ENCODE peak calls at places on chromosomes 1 and 21, in six cellular contexts. One of them, this sample, is unnamed.

GRCh38 chr1:113929750-113930498 is 800 bp downstream of the HIPK1 start:
- DNase-seq in A549: no peak
- DNase-seq in sigmoid colon: peak; percentile 76
- DNase-seq in tibial nerve: no peak
- DNase-seq in ovary: peak; percentile 49
- DNase-seq in stomach: peak; percentile 63
- DNase-seq in this sample: peak; percentile 64

GRCh38 chr21:27564684-27565280 is 597.9 kb upstream of the ADAMTS5 start:
- DNase-seq in A549: peak; percentile 16
- DNase-seq in sigmoid colon: no peak
- DNase-seq in tibial nerve: no peak
- DNase-seq in ovary: peak; percentile 37
- DNase-seq in stomach: peak; percentile 40
- DNase-seq in this sample: peak; percentile 31

GRCh38 chr1:105793541-105794146 is 1262.8 kb upstream of the PRMT6 start:
- DNase-seq in A549: peak; percentile 16
- DNase-seq in sigmoid colon: no peak
- DNase-seq in tibial nerve: no peak
- DNase-seq in ovary: peak; percentile 76
- DNase-seq in stomach: peak; percentile 54
- DNase-seq in this sample: peak; percentile 27

GRCh38 chr1:57600424-57600823 is 176.6 kb upstream of the DAB1 start:
- DNase-seq in A549: no peak
- DNase-seq in sigmoid colon: no peak
- DNase-seq in tibial nerve: no peak
- DNase-seq in ovary: no peak
- DNase-seq in stomach: no peak
- DNase-seq in this sample: no peak

GRCh38 chr21:37582613-37583012 is 216.0 kb downstream of the DYRK1A start:
- DNase-seq in A549: peak; percentile 62
- DNase-seq in sigmoid colon: no peak
- DNase-seq in tibial nerve: no peak
- DNase-seq in ovary: peak; percentile 31
- DNase-seq in stomach: no peak
- DNase-seq in this sample: no peak

GRCh38 chr1:241630005-241630404 is 10.2 kb downstream of the CHML start:
- DNase-seq in A549: no peak
- DNase-seq in sigmoid colon: no peak
- DNase-seq in tibial nerve: no peak
- DNase-seq in ovary: no peak
- DNase-seq in stomach: no peak
- DNase-seq in this sample: no peak

GRCh38 chr1:167221126-167221803 is 579 bp downstream of the POU2F1 start:
- DNase-seq in A549: no peak
- DNase-seq in sigmoid colon: no peak
- DNase-seq in tibial nerve: no peak
- DNase-seq in ovary: peak; percentile 54
- DNase-seq in stomach: peak; percentile 27
- DNase-seq in this sample: no peak

GRCh38 chr1:232786845-232787455 is 18.3 kb upstream of the MAP10 start:
- DNase-seq in A549: no peak
- DNase-seq in sigmoid colon: no peak
- DNase-seq in tibial nerve: no peak
- DNase-seq in ovary: no peak
- DNase-seq in stomach: no peak
- DNase-seq in this sample: no peak

GRCh38 chr1:155001688-155002474 is 721 bp upstream of the ZBTB7B start:
- DNase-seq in A549: peak; percentile 100
- DNase-seq in sigmoid colon: peak; percentile 100
- DNase-seq in tibial nerve: peak; percentile 100
- DNase-seq in ovary: peak; percentile 100
- DNase-seq in stomach: peak; percentile 100
- DNase-seq in this sample: peak; percentile 100

GRCh38 chr21:29307718-29308455 is 9.2 kb downstream of the BACH1 start:
- DNase-seq in A549: no peak
- DNase-seq in sigmoid colon: no peak
- DNase-seq in tibial nerve: no peak
- DNase-seq in ovary: no peak
- DNase-seq in stomach: no peak
- DNase-seq in this sample: no peak

GRCh38 chr1:153652795-153653507 is 5.6 kb upstream of the SNAPIN start:
- DNase-seq in A549: no peak
- DNase-seq in sigmoid colon: peak; percentile 64
- DNase-seq in tibial nerve: no peak
- DNase-seq in ovary: no peak
- DNase-seq in stomach: no peak
- DNase-seq in this sample: no peak

GRCh38 chr1:218456449-218456848 is 111.3 kb downstream of the TGFB2 start:
- DNase-seq in A549: no peak
- DNase-seq in sigmoid colon: no peak
- DNase-seq in tibial nerve: no peak
- DNase-seq in ovary: no peak
- DNase-seq in stomach: no peak
- DNase-seq in this sample: no peak

GRCh38 chr1:38476111-38476783 is 383.3 kb downstream of the RRAGC start:
- DNase-seq in A549: no peak
- DNase-seq in sigmoid colon: no peak
- DNase-seq in tibial nerve: no peak
- DNase-seq in ovary: no peak
- DNase-seq in stomach: no peak
- DNase-seq in this sample: no peak

GRCh38 chr1:225545649-225546048 is 107.3 kb downstream of the ENAH start:
- DNase-seq in A549: no peak
- DNase-seq in sigmoid colon: no peak
- DNase-seq in tibial nerve: no peak
- DNase-seq in ovary: no peak
- DNase-seq in stomach: no peak
- DNase-seq in this sample: no peak

GRCh38 chr1:27299385-27300252 is 22.3 kb upstream of the TMEM222 start:
- DNase-seq in A549: peak; percentile 75
- DNase-seq in sigmoid colon: peak; percentile 95
- DNase-seq in tibial nerve: peak; percentile 36
- DNase-seq in ovary: peak; percentile 58
- DNase-seq in stomach: peak; percentile 48
- DNase-seq in this sample: peak; percentile 70

GRCh38 chr1:191690931-191691330 is 467.3 kb upstream of the RGS18 start:
- DNase-seq in A549: no peak
- DNase-seq in sigmoid colon: no peak
- DNase-seq in tibial nerve: no peak
- DNase-seq in ovary: no peak
- DNase-seq in stomach: no peak
- DNase-seq in this sample: no peak

GRCh38 chr1:180911640-180912161 is 996 bp upstream of the KIAA1614 start:
- DNase-seq in A549: no peak
- DNase-seq in sigmoid colon: peak; percentile 69
- DNase-seq in tibial nerve: no peak
- DNase-seq in ovary: peak; percentile 31
- DNase-seq in stomach: no peak
- DNase-seq in this sample: no peak

GRCh38 chr21:31707499-31707898 is 24.4 kb downstream of the SCAF4 start:
- DNase-seq in A549: no peak
- DNase-seq in sigmoid colon: no peak
- DNase-seq in tibial nerve: no peak
- DNase-seq in ovary: no peak
- DNase-seq in stomach: no peak
- DNase-seq in this sample: no peak

GRCh38 chr1:100353073-100353801 is 931 bp downstream of the CDC14A start:
- DNase-seq in A549: no peak
- DNase-seq in sigmoid colon: no peak
- DNase-seq in tibial nerve: no peak
- DNase-seq in ovary: no peak
- DNase-seq in stomach: peak; percentile 35
- DNase-seq in this sample: peak; percentile 55

GRCh38 chr1:60423181-60423780 is 349.7 kb upstream of the C1orf87 start:
- DNase-seq in A549: no peak
- DNase-seq in sigmoid colon: no peak
- DNase-seq in tibial nerve: no peak
- DNase-seq in ovary: no peak
- DNase-seq in stomach: no peak
- DNase-seq in this sample: no peak

GRCh38 chr1:178465011-178465410 is 31.8 kb downstream of the CLEC20A start:
- DNase-seq in A549: no peak
- DNase-seq in sigmoid colon: no peak
- DNase-seq in tibial nerve: no peak
- DNase-seq in ovary: no peak
- DNase-seq in stomach: no peak
- DNase-seq in this sample: no peak

DNA sequence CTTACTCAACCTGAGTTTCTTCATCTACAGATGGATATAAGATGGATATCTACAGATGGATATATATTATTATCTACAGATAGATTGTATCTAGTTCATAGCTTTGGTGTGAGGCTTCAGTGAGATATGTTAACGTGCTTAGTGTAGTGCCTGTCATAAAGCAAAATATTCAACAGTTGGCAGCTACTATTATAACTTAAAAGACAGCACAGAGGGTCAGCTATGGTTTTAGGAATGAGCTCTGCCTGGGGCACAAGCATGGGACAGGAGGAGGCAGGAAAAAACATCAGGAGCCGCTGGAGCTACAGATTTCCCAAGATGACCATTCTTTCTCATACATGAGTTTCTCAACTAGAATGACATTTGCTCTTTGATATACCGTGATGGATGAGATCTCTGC is 1.3 kb upstream of the CYB5R1 start:
- DNase-seq in A549: no peak
- DNase-seq in sigmoid colon: no peak
- DNase-seq in tibial nerve: no peak
- DNase-seq in ovary: no peak
- DNase-seq in stomach: no peak
- DNase-seq in this sample: no peak
- H3K4me3 ChIP-seq in A549: no peak overlapping the region
- H3K4me3 ChIP-seq in sigmoid colon: peak overlapping the region; percentile 97
- H3K4me3 ChIP-seq in tibial nerve: peak overlapping the region; percentile 75
- H3K4me3 ChIP-seq in ovary: no peak overlapping the region
- H3K4me3 ChIP-seq in stomach: peak overlapping the region; percentile 89
- H3K4me3 ChIP-seq in this sample: no peak overlapping the region

DNA sequence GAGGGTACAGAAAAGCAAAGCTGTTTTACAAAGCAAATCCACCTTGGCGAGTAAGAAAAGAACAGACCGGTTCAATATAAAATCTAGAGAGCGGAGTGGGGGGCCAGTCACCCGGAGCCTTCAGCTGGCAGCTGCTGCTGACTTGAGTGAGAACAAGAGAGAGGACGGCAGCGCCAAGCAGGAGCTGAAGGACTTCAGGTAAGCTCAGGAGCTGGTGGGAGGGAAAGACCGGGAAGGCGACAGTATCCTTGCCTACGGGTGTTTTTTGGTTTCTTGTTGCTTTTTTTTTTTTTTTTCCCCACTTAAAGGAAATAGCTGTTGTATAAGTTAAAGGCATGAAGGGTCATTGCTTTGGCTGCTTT is 82.6 kb downstream of the PRDM2 start:
- DNase-seq in A549: no peak
- DNase-seq in sigmoid colon: no peak
- DNase-seq in tibial nerve: no peak
- DNase-seq in ovary: no peak
- DNase-seq in stomach: no peak
- DNase-seq in this sample: no peak
- TF ChIP-seq POLR2A in A549: no peak
- TF ChIP-seq POLR2A in sigmoid colon: no peak
- TF ChIP-seq POLR2A in tibial nerve: no peak
- TF ChIP-seq POLR2A in ovary: no peak
- TF ChIP-seq POLR2A in stomach: no peak
- TF ChIP-seq POLR2A in this sample: no peak

DNA sequence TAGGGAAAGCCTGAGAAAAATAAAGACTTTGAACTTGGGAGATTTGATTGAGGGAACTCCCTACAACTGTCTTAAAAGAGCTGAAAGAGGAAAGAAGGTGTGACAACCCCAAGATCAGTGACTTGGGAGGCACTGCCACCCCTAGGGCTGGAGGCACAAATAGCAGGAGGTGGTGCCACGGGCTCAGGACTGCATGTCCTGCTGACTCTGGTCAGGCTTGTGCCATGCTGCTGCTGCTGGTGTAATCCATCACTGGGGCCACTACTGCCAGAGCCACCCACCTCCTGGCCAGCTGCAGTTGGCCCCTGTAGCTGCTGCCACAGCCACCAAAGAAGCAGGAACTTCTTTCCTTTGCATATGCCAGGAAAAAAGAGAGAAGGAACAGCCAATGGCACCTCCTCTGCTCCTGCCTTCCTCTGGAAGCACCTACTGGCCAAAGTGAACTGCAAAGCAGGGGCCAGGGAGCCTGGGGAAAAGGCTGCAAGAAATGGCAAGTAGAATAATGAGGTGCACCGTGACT is 730.3 kb downstream of the PTPRU start:
- DNase-seq in A549: no peak
- DNase-seq in sigmoid colon: no peak
- DNase-seq in tibial nerve: no peak
- DNase-seq in ovary: no peak
- DNase-seq in stomach: peak; percentile 15
- DNase-seq in this sample: no peak
- TF ChIP-seq EP300 in A549: no peak
- TF ChIP-seq EP300 in sigmoid colon: no peak
- TF ChIP-seq EP300 in tibial nerve: no peak
- TF ChIP-seq EP300 in ovary: no peak
- TF ChIP-seq EP300 in stomach: no peak
- TF ChIP-seq EP300 in this sample: no peak

GRCh38 chr1:14421977-14422609 is 176.4 kb upstream of the KAZN start:
- DNase-seq in A549: no peak
- DNase-seq in sigmoid colon: no peak
- DNase-seq in tibial nerve: no peak
- DNase-seq in ovary: no peak
- DNase-seq in stomach: no peak
- DNase-seq in this sample: no peak

GRCh38 chr1:14426854-14427253 is 171.6 kb upstream of the KAZN start:
- DNase-seq in A549: no peak
- DNase-seq in sigmoid colon: no peak
- DNase-seq in tibial nerve: no peak
- DNase-seq in ovary: no peak
- DNase-seq in stomach: no peak
- DNase-seq in this sample: no peak

GRCh38 chr1:14424325-14425000 is 174.0 kb upstream of the KAZN start:
- DNase-seq in A549: no peak
- DNase-seq in sigmoid colon: no peak
- DNase-seq in tibial nerve: no peak
- DNase-seq in ovary: no peak
- DNase-seq in stomach: no peak
- DNase-seq in this sample: no peak

GRCh38 chr1:14420686-14421085 is 177.8 kb upstream of the KAZN start:
- DNase-seq in A549: no peak
- DNase-seq in sigmoid colon: no peak
- DNase-seq in tibial nerve: no peak
- DNase-seq in ovary: no peak
- DNase-seq in stomach: no peak
- DNase-seq in this sample: no peak

DNA sequence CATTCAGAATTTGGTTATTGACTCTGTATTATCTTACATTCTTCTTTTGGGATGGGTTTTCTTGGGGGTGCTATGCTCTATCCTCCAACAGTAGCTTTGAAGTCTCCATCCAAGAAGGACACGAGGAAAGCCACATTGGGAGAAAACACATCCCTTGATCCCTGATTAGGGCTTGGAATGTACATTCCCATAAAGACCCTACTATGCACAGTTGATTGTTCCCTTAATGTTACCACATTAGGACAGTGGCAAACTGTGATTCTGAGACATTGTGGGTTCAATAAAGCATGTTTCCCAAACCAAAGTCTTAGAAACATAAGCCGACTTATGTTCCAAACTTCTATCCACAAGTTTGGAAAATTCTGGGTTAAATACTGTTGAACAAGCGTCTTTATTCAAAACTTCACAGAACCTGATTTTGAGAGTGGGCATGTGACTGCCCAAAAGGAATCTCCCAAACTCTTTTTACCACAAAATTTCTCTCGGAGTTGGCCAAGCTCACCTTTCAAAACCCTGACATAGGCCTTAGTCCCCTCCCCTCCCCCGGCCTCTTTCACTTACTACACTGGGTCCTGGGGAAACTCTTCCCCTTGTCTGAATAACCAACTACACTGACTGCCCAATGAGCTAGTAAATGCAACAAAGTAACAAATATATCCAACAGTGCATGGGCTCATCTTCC is 177.0 kb upstream of the KAZN start:
- DNase-seq in A549: no peak
- DNase-seq in sigmoid colon: no peak
- DNase-seq in tibial nerve: no peak
- DNase-seq in ovary: no peak
- DNase-seq in stomach: no peak
- DNase-seq in this sample: no peak
- H3K4me3 ChIP-seq in A549: no peak overlapping the region
- H3K4me3 ChIP-seq in sigmoid colon: no peak overlapping the region
- H3K4me3 ChIP-seq in tibial nerve: no peak overlapping the region
- H3K4me3 ChIP-seq in ovary: no peak overlapping the region
- H3K4me3 ChIP-seq in stomach: no peak overlapping the region
- H3K4me3 ChIP-seq in this sample: no peak overlapping the region